ENCODE peak calls at places on chromosomes 16 and 17, in eight cellular contexts. A is uterus, M is GM13977, I is GM20000, P is osteoblast, W is fibroblast of the aortic adventitia, T is testis, V is foreskin fibroblast. S is an unnamed sample.

GRCh38 chr17:31582151-31582907 is 190.9 kb downstream of the RAB11FIP4 start:
- DNase-seq in A (peak), M (peak), I (peak), P (peak), W (peak), T (peak), V (peak), S (peak)

GRCh38 chr17:5219536-5219935 is 15.1 kb downstream of the SCIMP start:
- DNase-seq in A (no peak), M (no peak), I (no peak), P (no peak), W (no peak), T (no peak), V (no peak), S (no peak)

GRCh38 chr16:65548470-65548869 is 426.6 kb upstream of the CDH11 start:
- DNase-seq in A (no peak), M (no peak), I (no peak), P (no peak), W (no peak), T (no peak), V (peak), S (no peak)

GRCh38 chr17:16419074-16419928 is 3.9 kb downstream of the TRPV2 start:
- DNase-seq in A (no peak), M (peak), I (peak), P (peak), W (peak), T (no peak), V (peak), S (peak)

GRCh38 chr17:74671031-74671771 is 41.5 kb downstream of the CD300LF start:
- DNase-seq in A (peak), M (peak), I (peak), P (peak), W (peak), T (peak), V (peak), S (peak)

GRCh38 chr16:31216552-31217530 is at the start of gene PYDC1:
- DNase-seq in A (no peak), M (peak), I (peak), P (peak), W (no peak), T (no peak), V (peak), S (no peak)

GRCh38 chr17:21376835-21377690 is 906 bp downstream of the KCNJ12 start:
- DNase-seq in A (no peak), M (no peak), I (no peak), P (peak), W (peak), T (peak), V (peak), S (no peak)

GRCh38 chr16:51276335-51276734 is 125.3 kb upstream of the SALL1 start:
- DNase-seq in A (no peak), M (no peak), I (no peak), P (no peak), W (no peak), T (no peak), V (peak), S (no peak)

GRCh38 chr17:45050680-45051059 is 762 bp downstream of the DCAKD start:
- DNase-seq in A (no peak), M (no peak), I (peak), P (peak), W (no peak), T (no peak), V (peak), S (no peak)

GRCh38 chr17:27157898-27158297 is 136.0 kb upstream of the WSB1 start:
- DNase-seq in A (no peak), M (no peak), I (no peak), P (peak), W (no peak), T (no peak), V (no peak), S (no peak)

GRCh38 chr16:4372578-4373355 is 1.1 kb downstream of the VASN start:
- DNase-seq in A (peak), M (no peak), I (no peak), P (peak), W (no peak), T (peak), V (peak), S (no peak)

GRCh38 chr17:19978206-19978802 is 676 bp upstream of the AKAP10 start:
- DNase-seq in A (no peak), M (peak), I (peak), P (peak), W (peak), T (no peak), V (no peak), S (no peak)

GRCh38 chr17:58318065-58318481 is 10.5 kb downstream of the TSPOAP1 start:
- DNase-seq in A (peak), M (no peak), I (no peak), P (peak), W (no peak), T (no peak), V (no peak), S (no peak)

GRCh38 chr16:66342294-66342900 is 24.1 kb upstream of the CDH5 start:
- DNase-seq in A (no peak), M (peak), I (peak), P (no peak), W (no peak), T (peak), V (peak), S (peak)

GRCh38 chr17:67636841-67637240 is 80.9 kb upstream of the NOL11 start:
- DNase-seq in A (no peak), M (no peak), I (no peak), P (no peak), W (no peak), T (no peak), V (peak), S (no peak)

GRCh38 chr17:77045441-77046041 is 95.2 kb upstream of the SEC14L1 start:
- DNase-seq in A (no peak), M (no peak), I (no peak), P (peak), W (peak), T (no peak), V (peak), S (no peak)

GRCh38 chr16:22055881-22056280 is 36.5 kb upstream of the VWA3A start:
- DNase-seq in A (no peak), M (no peak), I (no peak), P (no peak), W (no peak), T (no peak), V (no peak), S (no peak)

GRCh38 chr16:47815655-47816054 is 340.1 kb downstream of the ABCC12 start:
- DNase-seq in A (no peak), M (no peak), I (no peak), P (no peak), W (no peak), T (no peak), V (no peak), S (no peak)

GRCh38 chr17:51257150-51258081 is 2.4 kb downstream of the MBTD1 start:
- DNase-seq in A (no peak), M (no peak), I (no peak), P (peak), W (no peak), T (no peak), V (peak), S (no peak)

GRCh38 chr17:40932608-40933007 is 4.8 kb downstream of the KRT23 start:
- DNase-seq in A (no peak), M (no peak), I (no peak), P (no peak), W (no peak), T (no peak), V (no peak), S (no peak)

GRCh38 chr16:86134802-86135461 is 236.0 kb downstream of the IRF8 start:
- DNase-seq in A (no peak), M (no peak), I (no peak), P (no peak), W (peak), T (no peak), V (no peak), S (no peak)

GRCh38 chr17:3685174-3685812 is 10.7 kb downstream of the P2RX5 start:
- DNase-seq in A (no peak), M (no peak), I (no peak), P (peak), W (no peak), T (no peak), V (no peak), S (no peak)

GRCh38 chr16:7013990-7014389 is 318.7 kb upstream of the RBFOX1 start:
- DNase-seq in A (no peak), M (no peak), I (no peak), P (no peak), W (peak), T (no peak), V (peak), S (no peak)

GRCh38 chr17:69773081-69773480 is 301.9 kb upstream of the KCNJ16 start:
- DNase-seq in A (no peak), M (no peak), I (no peak), P (no peak), W (peak), T (no peak), V (peak), S (no peak)

GRCh38 chr17:40915199-40915661 is 22.2 kb downstream of the KRT23 start:
- DNase-seq in A (no peak), M (peak), I (peak), P (no peak), W (peak), T (no peak), V (peak), S (peak)

GRCh38 chr17:48048321-48049140 is at the start of gene NFE2L1:
- DNase-seq in A (peak), M (peak), I (peak), P (peak), W (peak), T (peak), V (peak), S (peak)

GRCh38 chr16:59385953-59386352 is 651.8 kb upstream of the GOT2 start:
- DNase-seq in A (no peak), M (no peak), I (no peak), P (peak), W (peak), T (no peak), V (peak), S (no peak)

GRCh38 chr16:85237817-85238216 is 125.5 kb upstream of the CIBAR2 start:
- DNase-seq in A (no peak), M (no peak), I (no peak), P (no peak), W (no peak), T (no peak), V (no peak), S (no peak)

GRCh38 chr16:50309527-50310307 is 43.4 kb downstream of the ADCY7 start:
- DNase-seq in A (no peak), M (peak), I (no peak), P (peak), W (no peak), T (peak), V (no peak), S (no peak)

GRCh38 chr16:5010576-5011329 is 23.0 kb downstream of the NAGPA start:
- DNase-seq in A (no peak), M (no peak), I (no peak), P (peak), W (no peak), T (no peak), V (no peak), S (no peak)

DNA sequence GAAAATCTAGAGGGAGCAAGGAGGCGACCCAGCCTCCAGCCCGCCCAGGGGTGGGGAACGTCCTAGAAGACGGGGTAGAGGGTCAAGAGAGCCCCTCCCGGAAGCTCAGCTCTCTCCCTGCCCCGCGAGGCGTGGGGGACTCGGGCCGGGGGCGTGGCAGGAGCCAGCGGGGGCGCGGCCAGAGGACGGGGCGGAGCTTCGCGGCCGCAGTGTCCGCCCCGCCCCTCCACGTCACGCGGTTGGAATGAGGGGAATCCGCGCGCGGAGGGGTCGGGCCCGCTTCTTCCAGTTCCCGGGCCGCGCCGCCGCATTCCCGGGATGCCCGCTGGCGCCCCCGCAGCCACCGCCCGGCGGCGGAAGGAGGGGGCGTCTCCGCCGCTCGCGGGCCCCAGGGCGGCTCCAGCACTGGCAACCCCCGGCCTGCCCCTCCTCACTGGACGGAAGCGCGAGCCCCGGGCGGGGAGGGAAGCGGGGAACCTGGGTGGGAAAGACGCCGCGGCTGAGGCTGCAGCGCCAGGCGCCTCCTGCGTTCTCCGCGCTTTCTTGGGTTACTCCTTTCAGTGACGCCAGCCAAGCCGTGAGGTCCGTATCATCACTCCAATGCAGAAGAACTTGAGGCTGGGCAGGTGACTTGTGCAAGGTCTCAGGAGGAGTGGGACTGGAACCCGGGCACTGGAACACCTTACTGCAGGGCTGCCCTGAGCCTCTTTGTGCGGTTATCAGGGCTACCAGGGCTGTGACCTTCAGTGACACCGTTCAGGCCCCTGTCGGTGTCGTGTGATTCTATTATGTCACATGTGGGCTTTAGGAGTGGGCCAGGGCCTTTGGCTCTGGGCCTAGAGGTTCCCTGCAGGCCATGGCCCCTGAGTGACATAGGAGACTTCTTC is 4.3 kb downstream of the MYO1C start:
- DNase-seq in A (peak), M (peak), I (peak), P (peak), W (peak), T (peak), V (peak), S (peak)
- TF ChIP-seq CTCF in A (no peak), M (no peak), I (no peak), P (no peak), W (no peak), T (no peak), V (no peak), S (no peak)

DNA sequence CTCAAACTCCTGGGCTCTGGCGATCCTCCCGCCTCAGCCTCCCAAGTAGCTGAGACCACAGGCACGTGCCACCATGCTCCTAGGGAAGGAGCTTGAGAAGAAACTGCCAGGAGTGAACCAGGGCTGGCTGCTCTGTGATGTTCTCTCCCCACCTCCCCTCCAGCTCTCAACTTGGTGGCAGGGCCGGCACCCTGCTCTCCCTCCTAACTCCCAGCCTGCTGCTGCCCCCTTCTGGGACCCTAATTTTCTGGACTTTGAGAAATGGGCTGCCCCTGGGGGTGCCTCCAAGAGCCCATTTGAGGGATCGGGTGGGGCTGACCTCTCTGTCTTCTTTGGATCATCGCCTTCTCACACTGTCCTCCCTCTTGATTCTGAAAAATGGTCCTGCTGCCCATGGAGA is 14.9 kb upstream of the STAT3 start:
- DNase-seq in A (no peak), M (peak), I (peak), P (peak), W (no peak), T (no peak), V (peak), S (peak)
- TF ChIP-seq CTCF in A (no peak), M (peak), I (peak), P (peak), W (no peak), T (no peak), V (no peak), S (peak)

GRCh38 chr17:81851423-81851822 is 8.9 kb downstream of the P4HB start:
- DNase-seq in A (no peak), M (no peak), I (no peak), P (no peak), W (no peak), T (no peak), V (no peak), S (no peak)

GRCh38 chr17:81852237-81852636 is 8.1 kb downstream of the P4HB start:
- DNase-seq in A (no peak), M (no peak), I (no peak), P (no peak), W (no peak), T (no peak), V (no peak), S (no peak)

GRCh38 chr17:81858967-81859905 is 1.1 kb downstream of the P4HB start:
- DNase-seq in A (no peak), M (no peak), I (no peak), P (peak), W (peak), T (no peak), V (peak), S (no peak)

GRCh38 chr17:81858170-81858966 is 2.0 kb downstream of the P4HB start:
- DNase-seq in A (no peak), M (no peak), I (no peak), P (peak), W (no peak), T (no peak), V (no peak), S (no peak)

GRCh38 chr17:81854974-81855774 is 5.2 kb downstream of the P4HB start:
- DNase-seq in A (no peak), M (no peak), I (no peak), P (peak), W (peak), T (no peak), V (peak), S (no peak)
- TF ChIP-seq CTCF in A (no peak), M (no peak), I (no peak), P (no peak), W (no peak), T (no peak), V (no peak), S (no peak)

DNA sequence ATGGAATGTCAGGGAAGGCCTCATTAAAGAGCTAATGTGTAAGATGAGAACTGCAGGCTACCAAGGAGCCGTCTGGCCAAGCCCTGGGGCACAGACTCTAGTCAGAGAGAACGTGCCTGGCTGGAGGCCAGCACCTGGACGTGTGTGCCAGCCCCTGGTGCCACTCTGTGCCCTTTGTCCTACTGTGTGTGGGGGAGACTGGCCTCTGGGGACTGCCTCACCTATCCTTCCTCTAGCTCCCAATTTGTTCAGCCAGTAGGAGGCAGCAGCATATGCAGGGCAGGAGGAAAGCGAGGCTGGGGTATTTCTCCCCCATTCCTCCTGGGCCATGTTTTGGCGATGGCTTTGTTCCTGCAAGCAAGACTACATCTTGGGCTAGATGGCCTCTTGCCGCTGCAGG is 37.1 kb downstream of the KNOP1 start:
- DNase-seq in A (no peak), M (no peak), I (no peak), P (no peak), W (no peak), T (no peak), V (no peak), S (no peak)
- TF ChIP-seq CTCF in A (no peak), M (no peak), I (no peak), P (no peak), W (no peak), T (no peak), V (peak), S (peak)

DNA sequence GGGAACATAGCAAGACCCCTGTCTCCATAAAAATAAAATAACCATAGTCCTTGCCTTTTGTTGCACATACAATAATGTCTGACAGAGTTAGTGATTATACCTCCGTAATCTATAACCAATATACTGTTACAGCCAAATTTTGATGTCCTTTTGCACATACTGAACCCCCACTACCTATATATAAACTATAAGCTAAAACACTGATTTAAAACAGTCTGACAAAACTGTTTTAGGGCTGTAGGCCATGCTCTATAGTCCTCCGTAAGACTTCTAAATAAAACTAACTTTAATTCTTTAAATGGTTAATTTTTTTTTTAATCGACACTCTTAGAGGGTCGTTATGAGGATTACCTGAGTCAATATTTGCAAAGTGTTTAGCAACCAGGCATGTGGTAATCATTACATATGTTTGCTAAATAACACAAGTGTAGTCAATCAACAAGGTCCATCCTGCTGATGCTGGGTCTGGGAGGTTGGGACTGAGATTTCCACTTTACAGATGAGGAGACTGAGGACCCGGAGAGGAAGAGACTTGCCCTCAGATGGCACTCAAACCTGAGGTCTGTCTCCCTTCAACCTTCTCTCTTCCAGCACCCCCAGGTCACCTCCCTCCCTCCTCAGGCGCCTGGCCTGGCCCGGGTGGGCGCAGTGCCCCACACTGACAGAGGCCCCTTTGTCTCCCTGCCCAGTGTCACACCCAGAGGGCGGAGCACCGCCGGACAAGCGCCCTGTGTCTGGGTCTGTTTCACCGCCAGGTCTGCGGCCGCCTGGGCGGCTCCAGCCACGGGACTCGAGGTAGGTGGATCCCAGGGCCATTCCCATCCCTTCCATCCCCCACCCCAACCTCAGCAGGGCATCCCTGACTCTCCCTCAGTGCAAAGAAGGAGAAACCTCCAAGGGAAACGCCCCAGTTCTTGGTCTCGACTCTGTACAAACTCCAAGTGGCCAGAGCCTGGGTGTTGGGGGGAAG is 10.3 kb downstream of the ZNF385C start:
- DNase-seq in A (no peak), M (no peak), I (no peak), P (peak), W (no peak), T (peak), V (no peak), S (no peak)
- TF ChIP-seq CTCF in A (no peak), M (no peak), I (no peak), P (no peak), W (no peak), T (no peak), V (no peak), S (no peak)